ENCODE peak calls at places on chromosomes 5 and 9, in eight cellular contexts. N is upper lobe of left lung, V is stomach, O is A549, D is K562, G is H1, U is suprapubic skin, X is ovary. I is an unnamed sample.

GRCh38 chr5:4330327-4330726 is 734.7 kb downstream of the IRX1 start:
- DNase-seq in V (no peak), O (no peak), G (no peak), U (no peak), X (no peak), N (no peak), D (no peak), I (no peak)

GRCh38 chr5:68343421-68343826 is 127.9 kb downstream of the PIK3R1 start:
- DNase-seq in O (peak; percentile 36), X (peak; percentile 30), D (peak; percentile 69), N (no peak), G (no peak), V (peak; percentile 46), U (no peak), I (peak; percentile 60)

GRCh38 chr9:93958875-93959682 is 3.9 kb upstream of the BARX1 start:
- DNase-seq in G (peak; percentile 75), U (no peak), X (no peak), N (peak; percentile 46), O (no peak), V (no peak), D (no peak), I (no peak)

GRCh38 chr9:86079421-86080111 is 19.8 kb downstream of the GOLM1 start:
- DNase-seq in V (peak; percentile 53), D (no peak), G (no peak), X (no peak), N (no peak), U (no peak), O (no peak), I (no peak)

GRCh38 chr9:18002718-18003438 is 424.0 kb downstream of the SH3GL2 start:
- DNase-seq in X (no peak), G (no peak), O (no peak), U (no peak), D (no peak), N (no peak), V (no peak), I (no peak)

GRCh38 chr9:93761822-93762221 is 185.4 kb downstream of the PHF2 start:
- DNase-seq in X (no peak), U (no peak), D (no peak), V (no peak), O (no peak), G (no peak), N (no peak), I (no peak)

GRCh38 chr9:16207161-16207560 is 654.3 kb downstream of the CCDC171 start:
- DNase-seq in D (no peak), G (no peak), U (no peak), X (peak; percentile 70), O (no peak), N (no peak), V (no peak), I (peak; percentile 24)

GRCh38 chr9:129285382-129285781 is 107.3 kb upstream of the IER5L start:
- DNase-seq in D (no peak), G (no peak), V (no peak), U (peak; percentile 44), O (no peak), N (no peak), X (peak; percentile 3), I (no peak)

GRCh38 chr9:81389569-81389993 is 299.8 kb downstream of the TLE1 start:
- DNase-seq in N (no peak), X (peak; percentile 53), D (no peak), V (no peak), O (peak; percentile 58), G (no peak), U (no peak), I (peak; percentile 44)

GRCh38 chr5:154587123-154587725 is 109.2 kb upstream of the HAND1 start:
- DNase-seq in D (no peak), O (no peak), N (no peak), X (no peak), V (no peak), U (no peak), G (no peak), I (no peak)

GRCh38 chr5:37776826-37777225 is 63.0 kb downstream of the GDNF start:
- DNase-seq in G (no peak), O (no peak), U (no peak), X (no peak), D (no peak), N (no peak), V (no peak), I (no peak)

GRCh38 chr9:81499571-81499970 is 189.8 kb downstream of the TLE1 start:
- DNase-seq in G (no peak), U (no peak), X (no peak), N (no peak), D (no peak), V (no peak), O (no peak), I (no peak)

GRCh38 chr9:127633216-127633615 is 21.1 kb downstream of the STXBP1 start:
- DNase-seq in U (no peak), N (no peak), X (no peak), O (no peak), V (no peak), G (no peak), D (no peak), I (no peak)

GRCh38 chr5:93018461-93018860 is 562.6 kb downstream of the NR2F1-AS1 start:
- DNase-seq in D (no peak), O (no peak), V (no peak), N (no peak), X (no peak), U (no peak), G (no peak), I (no peak)

GRCh38 chr5:140256726-140257125 is 46.2 kb downstream of the PFDN1 start:
- DNase-seq in N (no peak), U (no peak), D (no peak), G (no peak), O (no peak), X (no peak), V (no peak), I (no peak)

GRCh38 chr5:72337159-72337558 is 17.0 kb downstream of the PTCD2 start:
- DNase-seq in V (no peak), O (no peak), D (no peak), G (no peak), X (no peak), U (no peak), N (no peak), I (no peak)

GRCh38 chr5:92177926-92178487 is 794.9 kb upstream of the ARRDC3 start:
- DNase-seq in G (no peak), X (no peak), O (no peak), U (no peak), V (no peak), N (no peak), D (no peak), I (no peak)

GRCh38 chr9:20319641-20320337 is 302.5 kb downstream of the MLLT3 start:
- DNase-seq in G (no peak), D (no peak), O (no peak), X (no peak), U (no peak), V (no peak), N (peak; percentile 26), I (no peak)

GRCh38 chr5:93092349-93093105 is 488.5 kb downstream of the NR2F1-AS1 start:
- DNase-seq in X (no peak), N (no peak), V (no peak), G (no peak), U (no peak), D (no peak), O (no peak), I (no peak)

GRCh38 chr9:115673599-115673998 is 480.0 kb upstream of the PAPPA start:
- DNase-seq in D (no peak), N (no peak), X (no peak), U (no peak), V (no peak), G (no peak), O (no peak), I (no peak)

GRCh38 chr5:16936150-16937022 is at the start of gene MYO10:
- DNase-seq in G (peak; percentile 94), X (peak; percentile 86), D (peak; percentile 35), V (peak; percentile 87), N (peak; percentile 83), U (peak; percentile 84), O (peak; percentile 69), I (peak; percentile 70)

DNA sequence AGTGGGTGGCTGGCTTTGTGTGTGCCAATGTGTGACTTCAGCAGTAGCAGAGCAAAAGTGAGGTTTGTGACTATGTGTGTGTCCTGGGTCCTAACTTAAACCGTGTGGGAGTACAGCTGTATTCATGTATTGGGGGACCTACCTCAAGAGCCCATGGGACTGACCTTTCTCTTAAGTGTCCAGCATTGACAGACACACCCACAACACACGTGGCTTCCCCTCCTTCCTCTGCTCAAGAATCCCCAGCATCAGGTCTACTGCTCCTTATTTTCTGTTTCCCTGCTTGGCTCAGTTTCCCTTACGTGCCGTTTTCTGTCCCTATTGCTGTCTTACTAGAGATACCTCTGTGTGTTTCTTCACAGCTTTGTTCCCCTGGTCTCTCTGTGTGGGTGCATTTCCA is 623 bp downstream of the IL11RA start:
- DNase-seq in G (no peak), D (no peak), V (no peak), X (no peak), U (no peak), O (no peak), N (no peak), I (no peak)
- H3K27ac ChIP-seq in G (no peak overlapping the region), D (peak overlapping the region; percentile 72), V (peak overlapping the region; percentile 84), X (peak overlapping the region; percentile 81), U (peak overlapping the region; percentile 71), O (peak overlapping the region; percentile 77), N (peak overlapping the region; percentile 63), I (peak overlapping the region; percentile 91)

GRCh38 chr5:165209101-165209727 is 1703.8 kb downstream of the MAT2B start:
- DNase-seq in D (peak; percentile 8), U (no peak), V (no peak), X (no peak), G (no peak), N (no peak), O (peak; percentile 2), I (no peak)
- TF ChIP-seq EP300 in D (no peak), U (no peak), V (no peak), X (no peak), G (no peak), N (no peak), O (no peak), I (no peak)

GRCh38 chr5:40603378-40603777 is 76.3 kb upstream of the PTGER4 start:
- DNase-seq in G (no peak), N (no peak), V (no peak), U (no peak), O (no peak), X (no peak), D (no peak), I (no peak)
- H3K27ac ChIP-seq in G (no peak overlapping the region), N (no peak overlapping the region), V (no peak overlapping the region), U (no peak overlapping the region), O (no peak overlapping the region), X (no peak overlapping the region), D (no peak overlapping the region), I (no peak overlapping the region)

GRCh38 chr5:33430983-33431382 is 9.8 kb upstream of the TARS1 start:
- DNase-seq in V (no peak), N (no peak), O (no peak), G (no peak), X (no peak), D (no peak), U (no peak), I (no peak)

GRCh38 chr5:33420946-33421345 is 19.8 kb upstream of the TARS1 start:
- DNase-seq in G (no peak), X (no peak), D (no peak), V (no peak), O (no peak), U (no peak), N (no peak), I (no peak)

GRCh38 chr5:33422191-33422590 is 18.6 kb upstream of the TARS1 start:
- DNase-seq in D (no peak), O (no peak), G (no peak), V (no peak), U (no peak), N (no peak), X (no peak), I (no peak)

GRCh38 chr5:33423018-33423630 is 17.6 kb upstream of the TARS1 start:
- DNase-seq in G (no peak), U (no peak), V (no peak), X (no peak), O (no peak), D (peak; percentile 32), N (no peak), I (no peak)

GRCh38 chr5:33425334-33425733 is 15.4 kb upstream of the TARS1 start:
- DNase-seq in X (no peak), V (no peak), D (no peak), U (no peak), G (no peak), O (no peak), N (no peak), I (no peak)
- TF ChIP-seq EP300 in X (no peak), V (no peak), D (no peak), U (no peak), G (no peak), O (no peak), N (no peak), I (no peak)

I was measured in tibial nerve.